ENCODE peak calls at places on chromosomes 13 and 19, in seven cellular contexts. One of them, this sample, is unnamed.

GRCh38 chr13:41588899-41589298 is 131.5 kb downstream of the RGCC start:
- DNase-seq in stromal cell of bone marrow: peak; percentile 94
- DNase-seq in stimulated activated CD4-positive, alpha-beta T cell treated with anti-CD3 and anti-CD28 coated beads, TNF-alpha, amount 100 ng/mL, for 24 hours: peak; percentile 6
- DNase-seq in tibial nerve: no peak
- DNase-seq in RWPE1: peak; percentile 85
- DNase-seq in OCI-LY7: no peak
- DNase-seq in mucosa of descending colon: no peak
- DNase-seq in this sample: no peak

GRCh38 chr13:106500450-106500849 is 35.0 kb downstream of the EFNB2 start:
- DNase-seq in tibial nerve: no peak
- DNase-seq in OCI-LY7: no peak
- DNase-seq in stromal cell of bone marrow: no peak
- DNase-seq in RWPE1: no peak
- DNase-seq in mucosa of descending colon: no peak
- DNase-seq in stimulated activated CD4-positive, alpha-beta T cell treated with anti-CD3 and anti-CD28 coated beads, TNF-alpha, amount 100 ng/mL, for 24 hours: no peak
- DNase-seq in this sample: no peak

GRCh38 chr13:45393941-45394570 is 24.1 kb downstream of the SLC25A30 start:
- DNase-seq in stromal cell of bone marrow: no peak
- DNase-seq in stimulated activated CD4-positive, alpha-beta T cell treated with anti-CD3 and anti-CD28 coated beads, TNF-alpha, amount 100 ng/mL, for 24 hours: no peak
- DNase-seq in OCI-LY7: peak; percentile 54
- DNase-seq in tibial nerve: no peak
- DNase-seq in mucosa of descending colon: no peak
- DNase-seq in RWPE1: peak; percentile 80
- DNase-seq in this sample: no peak

GRCh38 chr13:28707629-28708427 is 10.9 kb downstream of the SLC46A3 start:
- DNase-seq in mucosa of descending colon: no peak
- DNase-seq in stromal cell of bone marrow: peak; percentile 51
- DNase-seq in OCI-LY7: peak; percentile 7
- DNase-seq in RWPE1: peak; percentile 41
- DNase-seq in tibial nerve: no peak
- DNase-seq in stimulated activated CD4-positive, alpha-beta T cell treated with anti-CD3 and anti-CD28 coated beads, TNF-alpha, amount 100 ng/mL, for 24 hours: no peak
- DNase-seq in this sample: no peak

GRCh38 chr19:46392252-46392801 is 21.0 kb downstream of the CCDC8 start:
- DNase-seq in stimulated activated CD4-positive, alpha-beta T cell treated with anti-CD3 and anti-CD28 coated beads, TNF-alpha, amount 100 ng/mL, for 24 hours: no peak
- DNase-seq in OCI-LY7: no peak
- DNase-seq in RWPE1: no peak
- DNase-seq in stromal cell of bone marrow: no peak
- DNase-seq in tibial nerve: no peak
- DNase-seq in mucosa of descending colon: peak; percentile 21
- DNase-seq in this sample: peak; percentile 44

GRCh38 chr13:102680842-102681725 is 13.8 kb downstream of the METTL21C start:
- DNase-seq in OCI-LY7: peak; percentile 3
- DNase-seq in stromal cell of bone marrow: no peak
- DNase-seq in mucosa of descending colon: no peak
- DNase-seq in RWPE1: no peak
- DNase-seq in tibial nerve: no peak
- DNase-seq in stimulated activated CD4-positive, alpha-beta T cell treated with anti-CD3 and anti-CD28 coated beads, TNF-alpha, amount 100 ng/mL, for 24 hours: no peak
- DNase-seq in this sample: no peak

GRCh38 chr13:112889351-112890290 is 79.4 kb upstream of the MCF2L start:
- DNase-seq in tibial nerve: no peak
- DNase-seq in mucosa of descending colon: peak; percentile 18
- DNase-seq in stromal cell of bone marrow: no peak
- DNase-seq in RWPE1: no peak
- DNase-seq in stimulated activated CD4-positive, alpha-beta T cell treated with anti-CD3 and anti-CD28 coated beads, TNF-alpha, amount 100 ng/mL, for 24 hours: no peak
- DNase-seq in OCI-LY7: no peak
- DNase-seq in this sample: no peak

GRCh38 chr13:45198041-45198440 is 2.8 kb downstream of the KCTD4 start:
- DNase-seq in stromal cell of bone marrow: no peak
- DNase-seq in mucosa of descending colon: no peak
- DNase-seq in RWPE1: no peak
- DNase-seq in tibial nerve: no peak
- DNase-seq in stimulated activated CD4-positive, alpha-beta T cell treated with anti-CD3 and anti-CD28 coated beads, TNF-alpha, amount 100 ng/mL, for 24 hours: no peak
- DNase-seq in OCI-LY7: no peak
- DNase-seq in this sample: no peak

GRCh38 chr19:18306903-18307681 is 15.8 kb downstream of the LSM4 start:
- DNase-seq in tibial nerve: no peak
- DNase-seq in stimulated activated CD4-positive, alpha-beta T cell treated with anti-CD3 and anti-CD28 coated beads, TNF-alpha, amount 100 ng/mL, for 24 hours: no peak
- DNase-seq in OCI-LY7: peak; percentile 66
- DNase-seq in mucosa of descending colon: no peak
- DNase-seq in stromal cell of bone marrow: no peak
- DNase-seq in RWPE1: no peak
- DNase-seq in this sample: no peak

GRCh38 chr13:20190481-20191310 is 2.0 kb downstream of the GJB2 start:
- DNase-seq in RWPE1: peak; percentile 75
- DNase-seq in stromal cell of bone marrow: peak; percentile 80
- DNase-seq in OCI-LY7: no peak
- DNase-seq in tibial nerve: no peak
- DNase-seq in mucosa of descending colon: no peak
- DNase-seq in stimulated activated CD4-positive, alpha-beta T cell treated with anti-CD3 and anti-CD28 coated beads, TNF-alpha, amount 100 ng/mL, for 24 hours: no peak
- DNase-seq in this sample: no peak

GRCh38 chr13:51946163-51946669 is 65.0 kb downstream of the ATP7B start:
- DNase-seq in tibial nerve: no peak
- DNase-seq in stromal cell of bone marrow: no peak
- DNase-seq in mucosa of descending colon: no peak
- DNase-seq in stimulated activated CD4-positive, alpha-beta T cell treated with anti-CD3 and anti-CD28 coated beads, TNF-alpha, amount 100 ng/mL, for 24 hours: no peak
- DNase-seq in OCI-LY7: no peak
- DNase-seq in RWPE1: no peak
- DNase-seq in this sample: no peak

GRCh38 chr13:107251321-107251720 is 683.4 kb upstream of the ARGLU1 start:
- DNase-seq in OCI-LY7: no peak
- DNase-seq in RWPE1: no peak
- DNase-seq in mucosa of descending colon: no peak
- DNase-seq in tibial nerve: no peak
- DNase-seq in stromal cell of bone marrow: no peak
- DNase-seq in stimulated activated CD4-positive, alpha-beta T cell treated with anti-CD3 and anti-CD28 coated beads, TNF-alpha, amount 100 ng/mL, for 24 hours: no peak
- DNase-seq in this sample: no peak

GRCh38 chr19:888615-889385 is 4.2 kb downstream of the MED16 start:
- DNase-seq in RWPE1: no peak
- DNase-seq in mucosa of descending colon: no peak
- DNase-seq in stromal cell of bone marrow: no peak
- DNase-seq in tibial nerve: no peak
- DNase-seq in stimulated activated CD4-positive, alpha-beta T cell treated with anti-CD3 and anti-CD28 coated beads, TNF-alpha, amount 100 ng/mL, for 24 hours: no peak
- DNase-seq in OCI-LY7: no peak
- DNase-seq in this sample: no peak

GRCh38 chr19:18029617-18030338 is 21.8 kb downstream of the ARRDC2 start:
- DNase-seq in tibial nerve: no peak
- DNase-seq in stromal cell of bone marrow: no peak
- DNase-seq in RWPE1: no peak
- DNase-seq in stimulated activated CD4-positive, alpha-beta T cell treated with anti-CD3 and anti-CD28 coated beads, TNF-alpha, amount 100 ng/mL, for 24 hours: no peak
- DNase-seq in mucosa of descending colon: peak; percentile 42
- DNase-seq in OCI-LY7: no peak
- DNase-seq in this sample: no peak

GRCh38 chr13:99266827-99267226 is 8.6 kb upstream of the GPR18 start:
- DNase-seq in RWPE1: no peak
- DNase-seq in OCI-LY7: no peak
- DNase-seq in tibial nerve: no peak
- DNase-seq in mucosa of descending colon: no peak
- DNase-seq in stromal cell of bone marrow: no peak
- DNase-seq in stimulated activated CD4-positive, alpha-beta T cell treated with anti-CD3 and anti-CD28 coated beads, TNF-alpha, amount 100 ng/mL, for 24 hours: no peak
- DNase-seq in this sample: no peak

GRCh38 chr13:99055286-99056073 is 77.6 kb upstream of the DOCK9 start:
- DNase-seq in stromal cell of bone marrow: no peak
- DNase-seq in mucosa of descending colon: no peak
- DNase-seq in OCI-LY7: no peak
- DNase-seq in RWPE1: no peak
- DNase-seq in tibial nerve: no peak
- DNase-seq in stimulated activated CD4-positive, alpha-beta T cell treated with anti-CD3 and anti-CD28 coated beads, TNF-alpha, amount 100 ng/mL, for 24 hours: no peak
- DNase-seq in this sample: no peak

GRCh38 chr19:980133-980998 is 3.8 kb upstream of the WDR18 start:
- DNase-seq in tibial nerve: no peak
- DNase-seq in RWPE1: no peak
- DNase-seq in stromal cell of bone marrow: no peak
- DNase-seq in stimulated activated CD4-positive, alpha-beta T cell treated with anti-CD3 and anti-CD28 coated beads, TNF-alpha, amount 100 ng/mL, for 24 hours: no peak
- DNase-seq in OCI-LY7: no peak
- DNase-seq in mucosa of descending colon: no peak
- DNase-seq in this sample: no peak

GRCh38 chr19:55111238-55111831 is 6.1 kb downstream of the PPP1R12C start:
- DNase-seq in mucosa of descending colon: no peak
- DNase-seq in stimulated activated CD4-positive, alpha-beta T cell treated with anti-CD3 and anti-CD28 coated beads, TNF-alpha, amount 100 ng/mL, for 24 hours: no peak
- DNase-seq in tibial nerve: no peak
- DNase-seq in RWPE1: no peak
- DNase-seq in OCI-LY7: no peak
- DNase-seq in stromal cell of bone marrow: no peak
- DNase-seq in this sample: no peak

GRCh38 chr19:57171551-57172081 is 4.3 kb upstream of the DUXA start:
- DNase-seq in RWPE1: peak; percentile 7
- DNase-seq in stimulated activated CD4-positive, alpha-beta T cell treated with anti-CD3 and anti-CD28 coated beads, TNF-alpha, amount 100 ng/mL, for 24 hours: no peak
- DNase-seq in mucosa of descending colon: peak; percentile 31
- DNase-seq in tibial nerve: peak; percentile 15
- DNase-seq in stromal cell of bone marrow: no peak
- DNase-seq in OCI-LY7: no peak
- DNase-seq in this sample: peak; percentile 80

GRCh38 chr19:2767688-2768087 is 15.4 kb downstream of the SGTA start:
- DNase-seq in stimulated activated CD4-positive, alpha-beta T cell treated with anti-CD3 and anti-CD28 coated beads, TNF-alpha, amount 100 ng/mL, for 24 hours: no peak
- DNase-seq in RWPE1: no peak
- DNase-seq in OCI-LY7: no peak
- DNase-seq in mucosa of descending colon: no peak
- DNase-seq in stromal cell of bone marrow: no peak
- DNase-seq in tibial nerve: no peak
- DNase-seq in this sample: no peak

GRCh38 chr13:20702945-20703784 is at the start of gene IL17D:
- DNase-seq in RWPE1: peak; percentile 32
- DNase-seq in mucosa of descending colon: peak; percentile 61
- DNase-seq in stromal cell of bone marrow: no peak
- DNase-seq in tibial nerve: no peak
- DNase-seq in stimulated activated CD4-positive, alpha-beta T cell treated with anti-CD3 and anti-CD28 coated beads, TNF-alpha, amount 100 ng/mL, for 24 hours: peak; percentile 21
- DNase-seq in OCI-LY7: peak; percentile 57
- DNase-seq in this sample: no peak

GRCh38 chr13:62482351-62482750 is 1066.7 kb upstream of the PCDH20 start:
- DNase-seq in stromal cell of bone marrow: no peak
- DNase-seq in RWPE1: no peak
- DNase-seq in stimulated activated CD4-positive, alpha-beta T cell treated with anti-CD3 and anti-CD28 coated beads, TNF-alpha, amount 100 ng/mL, for 24 hours: no peak
- DNase-seq in mucosa of descending colon: no peak
- DNase-seq in tibial nerve: no peak
- DNase-seq in OCI-LY7: no peak
- DNase-seq in this sample: no peak

GRCh38 chr19:33094504-33095067 is 13.6 kb downstream of the GPATCH1 start:
- DNase-seq in mucosa of descending colon: no peak
- DNase-seq in stimulated activated CD4-positive, alpha-beta T cell treated with anti-CD3 and anti-CD28 coated beads, TNF-alpha, amount 100 ng/mL, for 24 hours: no peak
- DNase-seq in tibial nerve: no peak
- DNase-seq in RWPE1: peak; percentile 28
- DNase-seq in OCI-LY7: no peak
- DNase-seq in stromal cell of bone marrow: no peak
- DNase-seq in this sample: no peak

GRCh38 chr13:19182536-19182935 is 912 bp upstream of the TUBA3C start:
- DNase-seq in tibial nerve: no peak
- DNase-seq in mucosa of descending colon: no peak
- DNase-seq in RWPE1: no peak
- DNase-seq in stimulated activated CD4-positive, alpha-beta T cell treated with anti-CD3 and anti-CD28 coated beads, TNF-alpha, amount 100 ng/mL, for 24 hours: no peak
- DNase-seq in stromal cell of bone marrow: no peak
- DNase-seq in OCI-LY7: no peak
- DNase-seq in this sample: no peak